ENCODE peak calls at places on chromosomes 16 and 17, in six cellular contexts. I is AG08395, Q is non-pigmented ciliary epithelial cell, P is T-helper 9 cell, X is adrenal gland, M is IMR-90. C is an unnamed sample.
A peak's percentile ranks its signal among the peaks of the same experiment; 100 is the strongest.

GRCh38 chr17:57648720-57649119 is 96.4 kb downstream of the CCDC182 start:
- DNase-seq in P (no peak), X (no peak), I (no peak), Q (no peak), M (no peak), C (no peak)

GRCh38 chr16:924806-925205 is 46.0 kb downstream of the LMF1 start:
- DNase-seq in X (no peak), I (no peak), Q (no peak), M (no peak), P (no peak), C (no peak)

GRCh38 chr16:11319529-11320146 is 25.6 kb upstream of the RMI2 start:
- DNase-seq in I (no peak), P (no peak), M (no peak), Q (no peak), X (no peak), C (no peak)

GRCh38 chr17:64009571-64010402 is 10.6 kb downstream of the ICAM2 start:
- DNase-seq in I (no peak), P (no peak), M (peak; percentile 34), Q (no peak), X (no peak), C (no peak)

GRCh38 chr16:72092832-72093447 is 480 bp downstream of the TXNL4B start:
- DNase-seq in M (peak; percentile 68), I (peak; percentile 76), P (no peak), Q (peak; percentile 10), X (no peak), C (no peak)

GRCh38 chr17:57563968-57564367 is 181.1 kb downstream of the CCDC182 start:
- DNase-seq in M (no peak), I (no peak), P (no peak), X (no peak), Q (no peak), C (no peak)

GRCh38 chr16:88328313-88328660 is 54.5 kb upstream of the ZNF469 start:
- DNase-seq in I (no peak), Q (no peak), P (no peak), M (no peak), X (no peak), C (no peak)

GRCh38 chr17:42895185-42895555 is 5.4 kb upstream of the G6PC1 start:
- DNase-seq in M (peak; percentile 90), P (no peak), X (peak; percentile 27), Q (no peak), I (peak; percentile 93), C (peak; percentile 2)

GRCh38 chr16:3456374-3456773 is 12.9 kb downstream of the NAA60 start:
- DNase-seq in X (no peak), I (no peak), Q (no peak), M (peak; percentile 8), P (no peak), C (no peak)

GRCh38 chr17:41301916-41302901 is at the start of gene KRTAP29-1:
- DNase-seq in X (no peak), P (no peak), I (no peak), Q (no peak), M (no peak), C (no peak)

GRCh38 chr17:64084940-64085649 is 44.8 kb downstream of the ERN1 start:
- DNase-seq in M (no peak), P (no peak), I (no peak), X (no peak), Q (no peak), C (no peak)

GRCh38 chr17:77332034-77332971 is 191.5 kb downstream of the SEC14L1 start:
- DNase-seq in I (no peak), M (no peak), X (peak; percentile 16), P (peak; percentile 38), Q (no peak), C (no peak)

C was measured in HS-27A.